ENCODE peak calls at places on chromosomes 7 and 10, in six cellular contexts. One of them, this sample, is unnamed.

GRCh38 chr10:129959544-129960492 is 4.3 kb downstream of the EBF3 start:
- DNase-seq in fibroblast of lung: no peak
- DNase-seq in heart left ventricle: no peak
- DNase-seq in osteoblast: peak; percentile 85
- DNase-seq in sigmoid colon: peak; percentile 53
- DNase-seq in Panc1: no peak
- DNase-seq in this sample: no peak

GRCh38 chr7:151714201-151714600 is 162.7 kb downstream of the PRKAG2 start:
- DNase-seq in fibroblast of lung: no peak
- DNase-seq in heart left ventricle: peak; percentile 55
- DNase-seq in osteoblast: peak; percentile 55
- DNase-seq in sigmoid colon: no peak
- DNase-seq in Panc1: no peak
- DNase-seq in this sample: no peak

GRCh38 chr7:132192809-132193208 is 383.5 kb downstream of the PLXNA4 start:
- DNase-seq in fibroblast of lung: no peak
- DNase-seq in heart left ventricle: no peak
- DNase-seq in osteoblast: no peak
- DNase-seq in sigmoid colon: no peak
- DNase-seq in Panc1: no peak
- DNase-seq in this sample: no peak

GRCh38 chr10:24120651-24121050 is 88.3 kb upstream of the KIAA1217 start:
- DNase-seq in fibroblast of lung: no peak
- DNase-seq in heart left ventricle: no peak
- DNase-seq in osteoblast: no peak
- DNase-seq in sigmoid colon: no peak
- DNase-seq in Panc1: no peak
- DNase-seq in this sample: no peak

GRCh38 chr7:935321-936130 is 19.0 kb downstream of the ADAP1 start:
- DNase-seq in fibroblast of lung: no peak
- DNase-seq in heart left ventricle: peak; percentile 59
- DNase-seq in osteoblast: no peak
- DNase-seq in sigmoid colon: peak; percentile 55
- DNase-seq in Panc1: no peak
- DNase-seq in this sample: no peak

GRCh38 chr7:53398566-53398965 is 363.1 kb downstream of the POM121L12 start:
- DNase-seq in fibroblast of lung: no peak
- DNase-seq in heart left ventricle: no peak
- DNase-seq in osteoblast: no peak
- DNase-seq in sigmoid colon: no peak
- DNase-seq in Panc1: no peak
- DNase-seq in this sample: no peak

GRCh38 chr7:36115448-36116321 is 37.4 kb upstream of the EEPD1 start:
- DNase-seq in fibroblast of lung: peak; percentile 92
- DNase-seq in heart left ventricle: peak; percentile 85
- DNase-seq in osteoblast: peak; percentile 89
- DNase-seq in sigmoid colon: peak; percentile 80
- DNase-seq in Panc1: peak; percentile 96
- DNase-seq in this sample: peak; percentile 18

GRCh38 chr10:94363251-94363565 is 469 bp upstream of the NOC3L start:
- DNase-seq in fibroblast of lung: no peak
- DNase-seq in heart left ventricle: no peak
- DNase-seq in osteoblast: peak; percentile 44
- DNase-seq in sigmoid colon: no peak
- DNase-seq in Panc1: no peak
- DNase-seq in this sample: no peak

GRCh38 chr7:141974831-141975230 is 1.3 kb upstream of the TAS2R38 start:
- DNase-seq in fibroblast of lung: no peak
- DNase-seq in heart left ventricle: no peak
- DNase-seq in osteoblast: no peak
- DNase-seq in sigmoid colon: no peak
- DNase-seq in Panc1: no peak
- DNase-seq in this sample: no peak

GRCh38 chr7:32660936-32661335 is 165.6 kb downstream of the AVL9 start:
- DNase-seq in fibroblast of lung: no peak
- DNase-seq in heart left ventricle: no peak
- DNase-seq in osteoblast: no peak
- DNase-seq in sigmoid colon: no peak
- DNase-seq in Panc1: no peak
- DNase-seq in this sample: no peak

GRCh38 chr7:25763461-25763860 is 388.5 kb upstream of the NFE2L3 start:
- DNase-seq in fibroblast of lung: no peak
- DNase-seq in heart left ventricle: no peak
- DNase-seq in osteoblast: no peak
- DNase-seq in sigmoid colon: no peak
- DNase-seq in Panc1: no peak
- DNase-seq in this sample: no peak

GRCh38 chr10:110212119-110213006 is 5.0 kb downstream of the MXI1 start:
- DNase-seq in fibroblast of lung: no peak
- DNase-seq in heart left ventricle: no peak
- DNase-seq in osteoblast: no peak
- DNase-seq in sigmoid colon: peak; percentile 74
- DNase-seq in Panc1: no peak
- DNase-seq in this sample: peak; percentile 49

GRCh38 chr7:76272872-76273271 is 29.6 kb upstream of the HSPB1 start:
- DNase-seq in fibroblast of lung: no peak
- DNase-seq in heart left ventricle: no peak
- DNase-seq in osteoblast: peak; percentile 6
- DNase-seq in sigmoid colon: no peak
- DNase-seq in Panc1: no peak
- DNase-seq in this sample: no peak
- H3K27ac ChIP-seq in fibroblast of lung: no peak overlapping the region
- H3K27ac ChIP-seq in heart left ventricle: no peak overlapping the region
- H3K27ac ChIP-seq in osteoblast: no peak overlapping the region
- H3K27ac ChIP-seq in sigmoid colon: no peak overlapping the region
- H3K27ac ChIP-seq in Panc1: peak overlapping the region; percentile 11
- H3K27ac ChIP-seq in this sample: no peak overlapping the region

GRCh38 chr7:144668503-144668902 is 167.3 kb downstream of the TPK1 start:
- DNase-seq in fibroblast of lung: no peak
- DNase-seq in heart left ventricle: no peak
- DNase-seq in osteoblast: no peak
- DNase-seq in sigmoid colon: no peak
- DNase-seq in Panc1: no peak
- DNase-seq in this sample: no peak

GRCh38 chr7:144674550-144674949 is 161.3 kb downstream of the TPK1 start:
- DNase-seq in fibroblast of lung: no peak
- DNase-seq in heart left ventricle: no peak
- DNase-seq in osteoblast: no peak
- DNase-seq in sigmoid colon: no peak
- DNase-seq in Panc1: no peak
- DNase-seq in this sample: no peak

GRCh38 chr7:144672869-144673268 is 163.0 kb downstream of the TPK1 start:
- DNase-seq in fibroblast of lung: no peak
- DNase-seq in heart left ventricle: no peak
- DNase-seq in osteoblast: no peak
- DNase-seq in sigmoid colon: no peak
- DNase-seq in Panc1: no peak
- DNase-seq in this sample: no peak

GRCh38 chr7:144671429-144671828 is 164.4 kb downstream of the TPK1 start:
- DNase-seq in fibroblast of lung: no peak
- DNase-seq in heart left ventricle: no peak
- DNase-seq in osteoblast: no peak
- DNase-seq in sigmoid colon: no peak
- DNase-seq in Panc1: no peak
- DNase-seq in this sample: no peak

DNA sequence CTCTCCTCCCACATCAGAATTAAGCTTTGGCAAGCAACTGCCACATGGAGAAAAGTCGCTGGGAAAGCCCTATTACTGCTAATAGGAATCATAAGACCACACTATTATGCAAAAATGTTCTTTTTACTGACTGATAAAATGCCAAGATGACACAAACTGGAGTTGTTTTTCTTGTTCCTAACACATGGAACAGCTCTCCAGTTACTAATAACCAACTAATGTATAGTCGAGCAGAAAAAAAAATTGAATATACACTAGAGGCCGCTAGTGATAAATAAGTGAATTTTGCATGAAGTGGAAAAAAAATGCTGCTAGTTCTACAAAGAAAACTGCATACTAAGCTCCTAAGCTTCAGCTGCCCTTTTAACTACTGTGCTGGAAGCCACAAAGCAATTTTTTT is 165.6 kb downstream of the TPK1 start:
- DNase-seq in fibroblast of lung: peak; percentile 53
- DNase-seq in heart left ventricle: no peak
- DNase-seq in osteoblast: no peak
- DNase-seq in sigmoid colon: no peak
- DNase-seq in Panc1: no peak
- DNase-seq in this sample: no peak
- TF ChIP-seq CTCF in fibroblast of lung: no peak
- TF ChIP-seq CTCF in heart left ventricle: no peak
- TF ChIP-seq CTCF in osteoblast: peak; percentile 25
- TF ChIP-seq CTCF in sigmoid colon: no peak
- TF ChIP-seq CTCF in Panc1: peak; percentile 13
- TF ChIP-seq CTCF in this sample: peak; percentile 34

DNA sequence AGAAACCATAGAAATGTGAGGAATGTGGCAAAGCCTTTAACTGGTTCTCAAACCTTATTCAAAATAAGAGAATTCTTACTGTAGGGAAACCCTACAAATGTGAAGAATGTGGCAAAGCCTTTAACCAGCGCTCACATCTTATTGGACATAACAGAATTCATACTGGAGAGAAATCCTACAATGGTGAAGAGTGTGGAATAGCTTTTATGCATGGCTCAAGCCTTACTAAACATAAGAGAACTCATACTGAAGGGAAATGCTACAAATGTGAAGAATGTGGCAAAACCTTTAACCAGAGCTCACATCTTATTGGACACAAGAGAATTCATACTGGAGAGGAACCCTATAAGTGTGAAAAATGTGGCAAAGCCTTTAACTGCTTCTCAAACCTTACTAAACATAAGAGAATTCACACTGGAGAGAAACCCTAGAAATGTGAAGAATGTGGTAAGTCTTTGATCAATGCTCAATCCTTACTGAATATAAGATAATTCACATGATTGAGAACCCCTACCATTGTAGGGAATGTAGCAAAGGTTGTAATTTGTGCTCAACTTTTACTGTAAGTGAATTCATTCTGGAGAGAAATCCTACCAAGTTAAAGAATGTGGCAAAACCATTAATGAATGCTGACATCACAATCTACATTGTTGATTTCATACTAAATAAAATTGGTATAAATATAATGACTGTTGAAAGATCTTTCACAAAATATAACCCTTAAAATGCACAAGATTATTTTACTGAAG is 142.5 kb upstream of the ZNF479 start:
- DNase-seq in fibroblast of lung: no peak
- DNase-seq in heart left ventricle: no peak
- DNase-seq in osteoblast: no peak
- DNase-seq in sigmoid colon: no peak
- DNase-seq in Panc1: no peak
- DNase-seq in this sample: no peak
- H3K9me3 ChIP-seq in fibroblast of lung: no peaks in the 10 kb centered on the region
- H3K9me3 ChIP-seq in heart left ventricle: peaks cover 97% of the 10 kb centered on the region
- H3K9me3 ChIP-seq in osteoblast: peaks cover 9% of the 10 kb centered on the region
- H3K9me3 ChIP-seq in sigmoid colon: peaks cover 14% of the 10 kb centered on the region
- H3K9me3 ChIP-seq in Panc1: peaks cover 61% of the 10 kb centered on the region
- H3K9me3 ChIP-seq in this sample: peaks cover 68% of the 10 kb centered on the region

GRCh38 chr10:119688033-119688508 is 36.9 kb downstream of the BAG3 start:
- DNase-seq in fibroblast of lung: no peak
- DNase-seq in heart left ventricle: no peak
- DNase-seq in osteoblast: no peak
- DNase-seq in sigmoid colon: no peak
- DNase-seq in Panc1: no peak
- DNase-seq in this sample: no peak

GRCh38 chr10:119691726-119692125 is 34.1 kb upstream of the INPP5F start:
- DNase-seq in fibroblast of lung: no peak
- DNase-seq in heart left ventricle: no peak
- DNase-seq in osteoblast: no peak
- DNase-seq in sigmoid colon: no peak
- DNase-seq in Panc1: no peak
- DNase-seq in this sample: no peak

GRCh38 chr10:119689016-119689564 is 36.8 kb upstream of the INPP5F start:
- DNase-seq in fibroblast of lung: no peak
- DNase-seq in heart left ventricle: no peak
- DNase-seq in osteoblast: no peak
- DNase-seq in sigmoid colon: no peak
- DNase-seq in Panc1: no peak
- DNase-seq in this sample: no peak

GRCh38 chr10:119686465-119687191 is 35.4 kb downstream of the BAG3 start:
- DNase-seq in fibroblast of lung: peak; percentile 84
- DNase-seq in heart left ventricle: peak; percentile 89
- DNase-seq in osteoblast: peak; percentile 94
- DNase-seq in sigmoid colon: peak; percentile 90
- DNase-seq in Panc1: no peak
- DNase-seq in this sample: peak; percentile 80

GRCh38 chr10:119687192-119688032 is 36.2 kb downstream of the BAG3 start:
- DNase-seq in fibroblast of lung: no peak
- DNase-seq in heart left ventricle: no peak
- DNase-seq in osteoblast: no peak
- DNase-seq in sigmoid colon: no peak
- DNase-seq in Panc1: no peak
- DNase-seq in this sample: no peak
- H3K27ac ChIP-seq in fibroblast of lung: no peak overlapping the region
- H3K27ac ChIP-seq in heart left ventricle: peak overlapping the region; percentile 73
- H3K27ac ChIP-seq in osteoblast: peak overlapping the region; percentile 83
- H3K27ac ChIP-seq in sigmoid colon: peak overlapping the region; percentile 59
- H3K27ac ChIP-seq in Panc1: peak overlapping the region; percentile 75
- H3K27ac ChIP-seq in this sample: no peak overlapping the region

DNA sequence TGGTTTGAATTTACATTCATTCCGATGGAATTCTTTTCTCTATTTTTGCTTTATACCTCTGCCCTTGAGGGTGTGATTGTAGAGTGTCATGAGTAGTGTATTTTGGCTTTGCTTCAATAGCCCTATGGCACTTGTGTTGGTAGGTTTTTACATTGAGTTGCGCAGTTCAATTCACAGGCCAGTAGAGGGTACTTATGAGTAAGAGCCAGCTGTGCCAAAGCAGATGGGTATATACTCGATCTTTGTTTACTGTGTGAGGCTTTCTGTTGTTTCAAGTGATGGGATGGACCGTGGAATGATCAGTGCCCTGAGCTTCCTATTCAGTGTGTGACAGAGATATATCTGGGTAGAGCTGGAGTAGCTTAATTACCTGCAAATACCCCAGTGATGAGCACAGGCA is 4.3 kb upstream of the AKR1C3 start:
- DNase-seq in fibroblast of lung: peak; percentile 40
- DNase-seq in heart left ventricle: no peak
- DNase-seq in osteoblast: no peak
- DNase-seq in sigmoid colon: no peak
- DNase-seq in Panc1: no peak
- DNase-seq in this sample: no peak
- TF ChIP-seq CTCF in fibroblast of lung: peak; percentile 35
- TF ChIP-seq CTCF in heart left ventricle: peak; percentile 15
- TF ChIP-seq CTCF in osteoblast: peak; percentile 41
- TF ChIP-seq CTCF in sigmoid colon: no peak
- TF ChIP-seq CTCF in Panc1: peak; percentile 63
- TF ChIP-seq CTCF in this sample: no peak

This sample was measured in CD4-positive, alpha-beta T cell.